ENCODE peak calls at places on chromosomes 3 and 15, in ten cellular contexts. K is heart right ventricle; B is HuH-7.5; G is SJSA1; C is T47D; D is WTC11; U is uterus; S is ELR; P is astrocyte of the spinal cord; Y is CD4-positive, alpha-beta memory T cell. V is an unnamed sample.

GRCh38 chr3:14826069-14826468 is 7.3 kb downstream of the FGD5 start:
- DNase-seq in K (no peak), B (no peak), G (no peak), C (no peak), D (no peak), U (no peak), S (no peak), P (no peak), Y (no peak), V (no peak)

GRCh38 chr3:105958237-105959000 is 89.6 kb upstream of the CBLB start:
- DNase-seq in K (no peak), B (no peak), G (no peak), C (no peak), D (no peak), U (no peak), S (peak), P (no peak), Y (no peak), V (no peak)

GRCh38 chr3:37319784-37320183 is 145.4 kb upstream of the LRRFIP2 start:
- DNase-seq in K (no peak), B (no peak), G (no peak), C (no peak), D (no peak), U (no peak), S (no peak), P (no peak), Y (no peak), V (no peak)

GRCh38 chr3:131361464-131362421 is 19.8 kb upstream of the NUDT16 start:
- DNase-seq in K (peak), B (peak), G (no peak), C (peak), D (peak), U (peak), S (no peak), P (peak), Y (no peak), V (no peak)

GRCh38 chr3:51311055-51311454 is 74.0 kb upstream of the MANF start:
- DNase-seq in K (no peak), B (peak), G (peak), C (peak), D (no peak), U (no peak), S (peak), P (peak), Y (peak), V (no peak)

GRCh38 chr3:36733162-36733696 is 31.1 kb downstream of the DCLK3 start:
- DNase-seq in K (no peak), B (no peak), G (no peak), C (no peak), D (no peak), U (no peak), S (no peak), P (no peak), Y (no peak), V (no peak)

GRCh38 chr3:38524141-38524739 is 28.1 kb downstream of the EXOG start:
- DNase-seq in K (no peak), B (no peak), G (no peak), C (no peak), D (no peak), U (no peak), S (peak), P (no peak), Y (no peak), V (no peak)

GRCh38 chr15:85474700-85475316 is 94.4 kb downstream of the AKAP13 start:
- DNase-seq in K (no peak), B (no peak), G (no peak), C (no peak), D (no peak), U (no peak), S (no peak), P (no peak), Y (no peak), V (no peak)

GRCh38 chr3:16243706-16244490 is 20.8 kb downstream of the DPH3 start:
- DNase-seq in K (peak), B (no peak), G (peak), C (no peak), D (no peak), U (no peak), S (peak), P (peak), Y (no peak), V (no peak)

GRCh38 chr3:42205800-42206514 is 60.0 kb downstream of the CCK start:
- DNase-seq in K (no peak), B (no peak), G (no peak), C (no peak), D (no peak), U (no peak), S (no peak), P (no peak), Y (no peak), V (no peak)

GRCh38 chr3:72505539-72506430 is 342.5 kb downstream of the SHQ1 start:
- DNase-seq in K (no peak), B (no peak), G (no peak), C (no peak), D (no peak), U (no peak), S (no peak), P (no peak), Y (no peak), V (no peak)

GRCh38 chr3:63908081-63908736 is 4.0 kb downstream of the SCAANT1 start:
- DNase-seq in K (no peak), B (peak), G (no peak), C (peak), D (no peak), U (no peak), S (peak), P (peak), Y (no peak), V (no peak)

GRCh38 chr3:63986147-63986546 is 37.1 kb downstream of the PSMD6 start:
- DNase-seq in K (no peak), B (no peak), G (no peak), C (no peak), D (no peak), U (no peak), S (no peak), P (no peak), Y (no peak), V (no peak)

GRCh38 chr15:84871428-84871985 is 13.0 kb upstream of the SLC28A1 start:
- DNase-seq in K (no peak), B (no peak), G (no peak), C (no peak), D (no peak), U (no peak), S (no peak), P (no peak), Y (no peak), V (no peak)

GRCh38 chr3:53809267-53809666 is 37.0 kb downstream of the CHDH start:
- DNase-seq in K (no peak), B (no peak), G (no peak), C (no peak), D (no peak), U (no peak), S (no peak), P (no peak), Y (no peak), V (no peak)

GRCh38 chr3:13224967-13225366 is 151.7 kb upstream of the IQSEC1 start:
- DNase-seq in K (no peak), B (no peak), G (no peak), C (no peak), D (no peak), U (no peak), S (no peak), P (no peak), Y (no peak), V (no peak)

GRCh38 chr3:4568831-4569230 is 75.7 kb downstream of the ITPR1 start:
- DNase-seq in K (no peak), B (no peak), G (no peak), C (no peak), D (peak), U (no peak), S (no peak), P (no peak), Y (no peak), V (no peak)

GRCh38 chr15:76514292-76514691 is 177.7 kb downstream of the ISL2 start:
- DNase-seq in K (no peak), B (no peak), G (no peak), C (no peak), D (no peak), U (no peak), S (no peak), P (no peak), Y (no peak), V (no peak)

GRCh38 chr3:111605016-111605415 is 9.9 kb upstream of the ZBED2 start:
- DNase-seq in K (no peak), B (no peak), G (peak), C (no peak), D (no peak), U (no peak), S (peak), P (peak), Y (no peak), V (no peak)

GRCh38 chr3:153026026-153026425 is 136.0 kb upstream of the RAP2B start:
- DNase-seq in K (no peak), B (no peak), G (peak), C (peak), D (no peak), U (no peak), S (peak), P (peak), Y (peak), V (no peak)

GRCh38 chr15:29090617-29091466 is 178.8 kb downstream of the NSMCE3 start:
- DNase-seq in K (no peak), B (peak), G (peak), C (peak), D (peak), U (no peak), S (peak), P (no peak), Y (peak), V (peak)

GRCh38 chr15:72319985-72320671 is at the start of gene CELF6:
- DNase-seq in K (peak), B (peak), G (peak), C (peak), D (peak), U (peak), S (peak), P (peak), Y (peak), V (peak)

GRCh38 chr3:127135241-127136023 is 57.5 kb upstream of the PRR23E start:
- DNase-seq in K (peak), B (no peak), G (no peak), C (no peak), D (peak), U (peak), S (no peak), P (peak), Y (no peak), V (no peak)